ENCODE peak calls at places on chromosomes 2 and 18, in six cellular contexts. One of them, this sample, is unnamed.

GRCh38 chr2:169034256-169034655 is 3.1 kb upstream of the ABCB11 start:
- DNase-seq in activated CD4-positive, alpha-beta T cell treated with anti-CD3 and anti-CD28 coated beads for 4 hours: no peak
- DNase-seq in T-helper 9 cell: no peak
- DNase-seq in HFFc6: no peak
- DNase-seq in activated T-cell treated with anti-CD3 and anti-CD28 coated beads, Interleukin-2, amount 50 U/mL, for 4 hours: no peak
- DNase-seq in T-helper 2 cell treated with Interferon-gamma antibody and Interleukin-4, amounts not matched to agents 5 μg/mL and 100 μg/mL, for 36 hours: no peak
- DNase-seq in this sample: no peak

GRCh38 chr2:130846233-130846632 is 9.5 kb downstream of the ARHGEF4 start:
- DNase-seq in activated CD4-positive, alpha-beta T cell treated with anti-CD3 and anti-CD28 coated beads for 4 hours: no peak
- DNase-seq in T-helper 9 cell: no peak
- DNase-seq in HFFc6: no peak
- DNase-seq in activated T-cell treated with anti-CD3 and anti-CD28 coated beads, Interleukin-2, amount 50 U/mL, for 4 hours: no peak
- DNase-seq in T-helper 2 cell treated with Interferon-gamma antibody and Interleukin-4, amounts not matched to agents 5 μg/mL and 100 μg/mL, for 36 hours: no peak
- DNase-seq in this sample: no peak

GRCh38 chr18:6145645-6146308 is 250.5 kb upstream of the TMEM200C start:
- DNase-seq in activated CD4-positive, alpha-beta T cell treated with anti-CD3 and anti-CD28 coated beads for 4 hours: no peak
- DNase-seq in T-helper 9 cell: no peak
- DNase-seq in HFFc6: no peak
- DNase-seq in activated T-cell treated with anti-CD3 and anti-CD28 coated beads, Interleukin-2, amount 50 U/mL, for 4 hours: no peak
- DNase-seq in T-helper 2 cell treated with Interferon-gamma antibody and Interleukin-4, amounts not matched to agents 5 μg/mL and 100 μg/mL, for 36 hours: no peak
- DNase-seq in this sample: peak; percentile 1

GRCh38 chr2:118151831-118152230 is 63.6 kb downstream of the INSIG2 start:
- DNase-seq in activated CD4-positive, alpha-beta T cell treated with anti-CD3 and anti-CD28 coated beads for 4 hours: no peak
- DNase-seq in T-helper 9 cell: no peak
- DNase-seq in HFFc6: no peak
- DNase-seq in activated T-cell treated with anti-CD3 and anti-CD28 coated beads, Interleukin-2, amount 50 U/mL, for 4 hours: no peak
- DNase-seq in T-helper 2 cell treated with Interferon-gamma antibody and Interleukin-4, amounts not matched to agents 5 μg/mL and 100 μg/mL, for 36 hours: no peak
- DNase-seq in this sample: no peak

GRCh38 chr2:33216508-33217182 is 259.8 kb upstream of the RASGRP3 start:
- DNase-seq in activated CD4-positive, alpha-beta T cell treated with anti-CD3 and anti-CD28 coated beads for 4 hours: no peak
- DNase-seq in T-helper 9 cell: no peak
- DNase-seq in HFFc6: peak; percentile 68
- DNase-seq in activated T-cell treated with anti-CD3 and anti-CD28 coated beads, Interleukin-2, amount 50 U/mL, for 4 hours: no peak
- DNase-seq in T-helper 2 cell treated with Interferon-gamma antibody and Interleukin-4, amounts not matched to agents 5 μg/mL and 100 μg/mL, for 36 hours: no peak
- DNase-seq in this sample: peak; percentile 8

GRCh38 chr2:56009758-56010534 is 86.4 kb upstream of the EFEMP1 start:
- DNase-seq in activated CD4-positive, alpha-beta T cell treated with anti-CD3 and anti-CD28 coated beads for 4 hours: no peak
- DNase-seq in T-helper 9 cell: no peak
- DNase-seq in HFFc6: peak; percentile 48
- DNase-seq in activated T-cell treated with anti-CD3 and anti-CD28 coated beads, Interleukin-2, amount 50 U/mL, for 4 hours: no peak
- DNase-seq in T-helper 2 cell treated with Interferon-gamma antibody and Interleukin-4, amounts not matched to agents 5 μg/mL and 100 μg/mL, for 36 hours: no peak
- DNase-seq in this sample: no peak

GRCh38 chr2:54396107-54396506 is 60.0 kb upstream of the SPTBN1 start:
- DNase-seq in activated CD4-positive, alpha-beta T cell treated with anti-CD3 and anti-CD28 coated beads for 4 hours: no peak
- DNase-seq in T-helper 9 cell: no peak
- DNase-seq in HFFc6: peak; percentile 22
- DNase-seq in activated T-cell treated with anti-CD3 and anti-CD28 coated beads, Interleukin-2, amount 50 U/mL, for 4 hours: no peak
- DNase-seq in T-helper 2 cell treated with Interferon-gamma antibody and Interleukin-4, amounts not matched to agents 5 μg/mL and 100 μg/mL, for 36 hours: no peak
- DNase-seq in this sample: no peak

GRCh38 chr2:138922973-138923563 is 142.9 kb upstream of the NXPH2 start:
- DNase-seq in activated CD4-positive, alpha-beta T cell treated with anti-CD3 and anti-CD28 coated beads for 4 hours: no peak
- DNase-seq in T-helper 9 cell: no peak
- DNase-seq in HFFc6: no peak
- DNase-seq in activated T-cell treated with anti-CD3 and anti-CD28 coated beads, Interleukin-2, amount 50 U/mL, for 4 hours: no peak
- DNase-seq in T-helper 2 cell treated with Interferon-gamma antibody and Interleukin-4, amounts not matched to agents 5 μg/mL and 100 μg/mL, for 36 hours: no peak
- DNase-seq in this sample: no peak

GRCh38 chr2:225993430-225993829 is 593.9 kb downstream of the NYAP2 start:
- DNase-seq in activated CD4-positive, alpha-beta T cell treated with anti-CD3 and anti-CD28 coated beads for 4 hours: no peak
- DNase-seq in T-helper 9 cell: no peak
- DNase-seq in HFFc6: peak; percentile 37
- DNase-seq in activated T-cell treated with anti-CD3 and anti-CD28 coated beads, Interleukin-2, amount 50 U/mL, for 4 hours: no peak
- DNase-seq in T-helper 2 cell treated with Interferon-gamma antibody and Interleukin-4, amounts not matched to agents 5 μg/mL and 100 μg/mL, for 36 hours: no peak
- DNase-seq in this sample: no peak